ENCODE peak calls at places on chromosome 20, in four cellular contexts. I, T, U and D are unnamed samples.

GRCh38 chr20:5885866-5886265 is 64.5 kb downstream of the TRMT6 start:
- DNase-seq in U (no peak), I (no peak), T (no peak), D (no peak)

GRCh38 chr20:25081065-25081729 is 744 bp downstream of the VSX1 start:
- DNase-seq in U (no peak), I (peak; percentile 22), T (peak; percentile 28), D (no peak)

GRCh38 chr20:39849664-39850063 is 839.4 kb downstream of the MAFB start:
- DNase-seq in T (peak; percentile 28), I (peak; percentile 90), U (peak; percentile 49), D (peak; percentile 95)

GRCh38 chr20:43751167-43752050 is 24.6 kb upstream of the GTSF1L start:
- DNase-seq in I (peak; percentile 75), T (no peak), U (no peak), D (peak; percentile 67)

GRCh38 chr20:6766433-6766832 is 1.1 kb upstream of the BMP2 start:
- DNase-seq in I (no peak), U (no peak), T (no peak), D (no peak)

GRCh38 chr20:3839328-3839727 is 7.3 kb upstream of the MAVS start:
- DNase-seq in U (no peak), T (no peak), I (peak; percentile 69), D (no peak)

GRCh38 chr20:47228654-47229053 is 127.8 kb downstream of the ZMYND8 start:
- DNase-seq in T (no peak), I (no peak), U (no peak), D (no peak)

GRCh38 chr20:62977613-62978558 is 25.4 kb downstream of the SLC17A9 start:
- DNase-seq in U (no peak), T (peak; percentile 60), I (no peak), D (no peak)

GRCh38 chr20:60238992-60239655 is 280.9 kb downstream of the CDH26 start:
- DNase-seq in I (no peak), T (no peak), U (no peak), D (no peak)

GRCh38 chr20:47847882-47848485 is 62.7 kb upstream of the SULF2 start:
- DNase-seq in I (no peak), U (no peak), T (no peak), D (no peak)

GRCh38 chr20:37285664-37286374 is 3.6 kb upstream of the MANBAL start:
- DNase-seq in T (no peak), U (no peak), I (no peak), D (no peak)
- TF ChIP-seq CTCF in T (no peak), U (no peak), I (no peak), D (no peak)

GRCh38 chr20:45293041-45294002 is 13.3 kb upstream of the RBPJL start:
- DNase-seq in T (peak; percentile 86), U (peak; percentile 88), I (peak; percentile 69), D (peak; percentile 54)

GRCh38 chr20:45294659-45295058 is 12.0 kb upstream of the RBPJL start:
- DNase-seq in I (no peak), U (no peak), T (no peak), D (no peak)

GRCh38 chr20:45292343-45292742 is 14.3 kb upstream of the RBPJL start:
- DNase-seq in T (no peak), I (no peak), U (no peak), D (no peak)

GRCh38 chr20:45291526-45291925 is 15.1 kb upstream of the RBPJL start:
- DNase-seq in I (no peak), T (no peak), U (no peak), D (no peak)

GRCh38 chr20:45294003-45294368 is 12.7 kb upstream of the RBPJL start:
- DNase-seq in U (no peak), T (no peak), I (no peak), D (no peak)
- H3K4me3 ChIP-seq in U (peak overlapping the region; percentile 77), T (peak overlapping the region; percentile 61), I (no peak overlapping the region), D (no peak overlapping the region)

GRCh38 chr20:17898548-17898994 is 70.0 kb downstream of the SNX5 start:
- DNase-seq in T (peak; percentile 82), I (peak; percentile 84), U (peak; percentile 81), D (peak; percentile 72)
- TF ChIP-seq CTCF in T (peak; percentile 94), I (peak; percentile 95), U (peak; percentile 88), D (peak; percentile 99)

GRCh38 chr20:36836591-36837329 is 39.2 kb upstream of the TLDC2 start:
- DNase-seq in I (peak; percentile 60), T (peak; percentile 62), U (peak; percentile 36), D (peak; percentile 34)
- H3K4me3 ChIP-seq in I (no peak overlapping the region), T (no peak overlapping the region), U (no peak overlapping the region), D (no peak overlapping the region)

GRCh38 chr20:31933698-31934097 is 18.1 kb downstream of the PDRG1 start:
- DNase-seq in T (no peak), I (no peak), U (no peak), D (no peak)

GRCh38 chr20:31937820-31938219 is 14.0 kb downstream of the PDRG1 start:
- DNase-seq in U (no peak), I (no peak), T (no peak), D (no peak)

GRCh38 chr20:31934491-31934890 is 17.4 kb downstream of the PDRG1 start:
- DNase-seq in I (no peak), U (no peak), T (no peak), D (no peak)

GRCh38 chr20:31936430-31936829 is 15.4 kb downstream of the PDRG1 start:
- DNase-seq in U (no peak), I (no peak), T (no peak), D (no peak)

DNA sequence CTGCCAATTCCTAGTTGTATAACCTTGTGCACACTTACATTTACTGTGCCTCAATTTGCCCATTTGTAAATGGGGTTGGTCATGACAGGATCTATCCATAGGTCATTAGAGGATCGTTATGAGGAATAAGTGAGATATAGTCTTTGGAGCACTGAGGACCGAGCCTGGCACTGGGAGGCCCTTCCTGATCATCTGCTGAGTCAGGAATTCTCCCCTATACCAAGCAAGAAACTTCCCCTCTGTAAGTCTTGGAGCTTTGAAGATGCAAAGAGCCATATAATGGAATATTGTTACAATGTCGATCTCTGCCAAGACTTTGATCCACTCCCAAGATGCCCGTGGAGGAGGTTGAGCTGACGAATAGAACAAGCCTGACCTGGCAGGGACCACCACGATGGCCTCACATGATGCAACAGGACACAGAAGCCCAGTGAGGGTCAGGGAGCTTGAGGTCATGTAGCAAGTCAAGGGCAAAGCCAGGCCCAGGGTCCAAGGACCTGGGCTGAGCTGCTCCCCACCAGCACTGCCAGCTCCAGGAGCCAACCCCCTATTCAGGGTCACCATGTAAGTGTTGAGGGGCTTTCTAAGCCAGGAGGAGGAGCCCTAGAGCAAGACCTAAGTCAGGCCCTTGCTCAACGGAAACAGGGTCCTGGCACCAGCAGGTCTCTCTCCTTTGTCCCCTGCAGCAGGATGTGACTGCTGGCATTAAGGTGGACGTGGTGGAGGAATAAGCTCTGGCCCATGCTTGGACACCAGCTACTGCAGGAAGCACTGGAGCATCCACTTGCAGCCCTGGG is 16.7 kb downstream of the PDRG1 start:
- DNase-seq in T (no peak), U (no peak), I (no peak), D (no peak)
- TF ChIP-seq CTCF in T (no peak), U (no peak), I (no peak), D (no peak)

DNA sequence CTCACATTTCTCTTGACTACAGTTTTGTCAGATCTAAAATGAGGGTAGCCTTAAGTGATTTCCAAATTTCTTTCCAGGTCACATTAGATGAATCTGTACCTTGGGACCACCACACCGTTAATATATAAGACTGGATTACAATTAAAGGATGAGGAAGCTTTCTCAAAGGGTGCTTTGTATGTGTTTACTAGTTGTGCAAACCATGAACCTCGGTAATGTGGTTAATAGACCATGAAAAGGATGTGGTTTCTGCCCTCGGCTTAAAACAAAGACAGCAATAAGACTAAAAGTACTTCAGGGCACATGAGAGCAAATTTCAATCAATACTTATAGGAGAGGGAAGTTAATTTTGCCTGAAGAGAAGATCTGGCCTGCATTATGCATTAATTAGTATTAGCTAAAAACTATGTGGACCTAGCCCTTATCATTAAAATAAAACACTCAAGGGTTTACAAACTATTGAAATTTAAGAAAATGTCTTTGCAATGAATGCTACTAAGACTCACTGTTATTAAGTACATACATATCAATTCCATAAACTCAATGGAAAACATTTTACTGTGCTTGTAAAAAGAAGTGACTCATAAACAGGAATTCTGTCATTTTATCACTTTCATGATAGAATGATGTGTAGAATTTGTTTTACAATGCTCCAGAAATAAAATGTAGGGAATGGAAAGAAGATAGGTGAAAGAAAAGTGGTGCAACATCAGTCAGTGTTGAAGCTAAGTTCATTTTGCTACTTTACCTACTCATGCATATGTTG is 936 bp upstream of the TMX4 start:
- DNase-seq in I (no peak), T (no peak), U (no peak), D (peak; percentile 15)
- H3K4me3 ChIP-seq in I (no peak overlapping the region), T (no peak overlapping the region), U (no peak overlapping the region), D (no peak overlapping the region)